ENCODE peak calls at places on chromosome 10, in seven cellular contexts. F, V, X, K, E, W and D are unnamed samples.

GRCh38 chr10:127874966-127875765 is 17.6 kb downstream of the CLRN3 start:
- DNase-seq in F (no peak), V (no peak), X (no peak), K (no peak), E (peak), W (no peak), D (no peak)

GRCh38 chr10:26386800-26387199 is 51.3 kb upstream of the APBB1IP start:
- DNase-seq in F (no peak), V (no peak), X (no peak), K (no peak), E (no peak), W (no peak), D (no peak)

GRCh38 chr10:8061274-8062211 is 7.1 kb downstream of the GATA3 start:
- DNase-seq in F (no peak), V (no peak), X (no peak), K (no peak), E (peak), W (no peak), D (peak)

GRCh38 chr10:7260912-7261700 is 149.7 kb downstream of the SFMBT2 start:
- DNase-seq in F (no peak), V (no peak), X (no peak), K (no peak), E (no peak), W (no peak), D (no peak)

GRCh38 chr10:13105184-13105583 is 5.2 kb downstream of the OPTN start:
- DNase-seq in F (no peak), V (no peak), X (no peak), K (no peak), E (no peak), W (no peak), D (no peak)

GRCh38 chr10:15123749-15124184 is 26.6 kb downstream of the RPP38 start:
- DNase-seq in F (peak), V (no peak), X (no peak), K (no peak), E (no peak), W (no peak), D (no peak)

GRCh38 chr10:131868436-131868835 is 32.4 kb upstream of the PPP2R2D start:
- DNase-seq in F (no peak), V (no peak), X (peak), K (no peak), E (no peak), W (no peak), D (no peak)

GRCh38 chr10:91901784-91902677 is 7.3 kb downstream of the FGFBP3 start:
- DNase-seq in F (peak), V (no peak), X (no peak), K (no peak), E (peak), W (peak), D (no peak)

GRCh38 chr10:86263907-86264306 is 102.7 kb downstream of the GRID1 start:
- DNase-seq in F (no peak), V (no peak), X (no peak), K (no peak), E (peak), W (no peak), D (peak)

GRCh38 chr10:79132681-79133381 is 64.1 kb downstream of the ZMIZ1 start:
- DNase-seq in F (no peak), V (no peak), X (no peak), K (no peak), E (no peak), W (no peak), D (peak)

GRCh38 chr10:15589109-15589508 is 130.6 kb downstream of the ITGA8 start:
- DNase-seq in F (peak), V (no peak), X (no peak), K (no peak), E (no peak), W (no peak), D (no peak)

GRCh38 chr10:74047304-74047703 is 49.4 kb downstream of the VCL start:
- DNase-seq in F (peak), V (peak), X (no peak), K (no peak), E (no peak), W (no peak), D (no peak)

GRCh38 chr10:62815373-62816111 is 624 bp downstream of the EGR2 start:
- DNase-seq in F (no peak), V (no peak), X (peak), K (no peak), E (peak), W (no peak), D (peak)

GRCh38 chr10:29862926-29863614 is 196.3 kb downstream of the JCAD start:
- DNase-seq in F (peak), V (peak), X (no peak), K (no peak), E (no peak), W (peak), D (no peak)

GRCh38 chr10:92832121-92832520 is 16.2 kb upstream of the EXOC6 start:
- DNase-seq in F (no peak), V (no peak), X (no peak), K (no peak), E (no peak), W (no peak), D (no peak)

GRCh38 chr10:59908808-59909143 is 2.4 kb upstream of the CCDC6 start:
- DNase-seq in F (no peak), V (no peak), X (no peak), K (no peak), E (no peak), W (no peak), D (no peak)

GRCh38 chr10:43208147-43209063 is 58.5 kb downstream of the RASGEF1A start:
- DNase-seq in F (no peak), V (no peak), X (peak), K (no peak), E (peak), W (no peak), D (peak)

GRCh38 chr10:119364941-119365340 is 157.6 kb downstream of the GRK5 start:
- DNase-seq in F (no peak), V (no peak), X (no peak), K (no peak), E (no peak), W (no peak), D (no peak)

GRCh38 chr10:88150338-88150737 is 286.9 kb downstream of the PTEN start:
- DNase-seq in F (peak), V (no peak), X (no peak), K (no peak), E (no peak), W (peak), D (no peak)

GRCh38 chr10:86366033-86366901 is at the start of gene GRID1:
- DNase-seq in F (no peak), V (no peak), X (peak), K (peak), E (peak), W (no peak), D (peak)

GRCh38 chr10:5461201-5461585 is 38.2 kb downstream of the CALML5 start:
- DNase-seq in F (no peak), V (no peak), X (no peak), K (no peak), E (no peak), W (no peak), D (no peak)

GRCh38 chr10:65900271-65900670 is 1025.6 kb upstream of the LRRTM3 start:
- DNase-seq in F (no peak), V (no peak), X (no peak), K (no peak), E (no peak), W (no peak), D (no peak)

GRCh38 chr10:69287181-69287580 is 8.9 kb downstream of the HK1 start:
- DNase-seq in F (no peak), V (no peak), X (no peak), K (no peak), E (no peak), W (no peak), D (no peak)

GRCh38 chr10:114642729-114643128 is 15.3 kb downstream of the ABLIM1 start:
- DNase-seq in F (no peak), V (no peak), X (no peak), K (no peak), E (no peak), W (no peak), D (no peak)

GRCh38 chr10:62377966-62378365 is 3.8 kb downstream of the ZNF365 start:
- DNase-seq in F (no peak), V (no peak), X (no peak), K (no peak), E (no peak), W (no peak), D (no peak)

GRCh38 chr10:76150139-76150885 is 718.9 kb downstream of the LRMDA start:
- DNase-seq in F (no peak), V (no peak), X (no peak), K (no peak), E (peak), W (no peak), D (peak)

GRCh38 chr10:20922461-20922860 is 25.4 kb upstream of the NEBL start:
- DNase-seq in F (no peak), V (no peak), X (no peak), K (no peak), E (no peak), W (no peak), D (no peak)

GRCh38 chr10:110893559-110894179 is 21.9 kb downstream of the PDCD4 start:
- DNase-seq in F (peak), V (no peak), X (no peak), K (no peak), E (no peak), W (peak), D (no peak)

GRCh38 chr10:71381611-71382010 is 15.1 kb upstream of the CDH23 start:
- DNase-seq in F (no peak), V (no peak), X (no peak), K (no peak), E (no peak), W (no peak), D (no peak)

GRCh38 chr10:133381041-133381440 is 2.0 kb downstream of the PAOX start:
- DNase-seq in F (no peak), V (no peak), X (no peak), K (no peak), E (no peak), W (no peak), D (no peak)

GRCh38 chr10:97667462-97667861 is 19.6 kb downstream of the AVPI1 start:
- DNase-seq in F (no peak), V (no peak), X (no peak), K (no peak), E (no peak), W (no peak), D (no peak)

GRCh38 chr10:124595143-124595883 is 133.7 kb downstream of the LHPP start:
- DNase-seq in F (no peak), V (no peak), X (peak), K (no peak), E (no peak), W (no peak), D (no peak)

GRCh38 chr10:5545778-5546710 is 21.3 kb downstream of the CALML3 start:
- DNase-seq in F (peak), V (no peak), X (peak), K (no peak), E (peak), W (peak), D (peak)

GRCh38 chr10:117775478-117775877 is 232.9 kb downstream of the EMX2 start:
- DNase-seq in F (no peak), V (no peak), X (no peak), K (no peak), E (no peak), W (no peak), D (no peak)

GRCh38 chr10:116521424-116522305 is 24.1 kb upstream of the PNLIP start:
- DNase-seq in F (peak), V (peak), X (no peak), K (peak), E (no peak), W (peak), D (peak)

GRCh38 chr10:75531571-75532031 is 100.2 kb downstream of the LRMDA start:
- DNase-seq in F (no peak), V (no peak), X (no peak), K (no peak), E (no peak), W (peak), D (no peak)

GRCh38 chr10:74297389-74298080 is 146.5 kb downstream of the ADK start:
- DNase-seq in F (no peak), V (no peak), X (no peak), K (no peak), E (no peak), W (no peak), D (no peak)